ENCODE peak calls at places on chromosomes 12 and 14, in seven cellular contexts. X is fibroblast of pulmonary artery, S is endothelial cell, H is body of pancreas, N is heart right ventricle, C is cardiac muscle cell, J is fibroblast of mammary gland. T is an unnamed sample.

GRCh38 chr12:132176920-132177551 is 32.8 kb downstream of the NOC4L start:
- DNase-seq in N (no peak), H (no peak), S (no peak), C (no peak), J (no peak), X (no peak), T (no peak)

GRCh38 chr12:110079477-110080400 is 31.4 kb upstream of the C12orf76 start:
- DNase-seq in C (no peak), H (peak; percentile 18), J (no peak), S (no peak), X (peak; percentile 83), N (peak; percentile 32), T (no peak)

GRCh38 chr14:92144708-92145107 is 22.9 kb downstream of the CPSF2 start:
- DNase-seq in C (no peak), H (no peak), N (no peak), S (no peak), J (no peak), X (no peak), T (no peak)

GRCh38 chr14:61530896-61531295 is 164.4 kb upstream of the HIF1A start:
- DNase-seq in J (no peak), X (no peak), N (no peak), C (no peak), S (no peak), H (no peak), T (no peak)

GRCh38 chr14:81127785-81128184 is 93.0 kb downstream of the GTF2A1 start:
- DNase-seq in X (peak; percentile 51), N (no peak), H (no peak), J (peak; percentile 26), S (no peak), C (no peak), T (no peak)

GRCh38 chr14:59244581-59244980 is 56.1 kb downstream of the DAAM1 start:
- DNase-seq in S (no peak), J (no peak), H (no peak), X (no peak), N (no peak), C (no peak), T (no peak)

GRCh38 chr12:58269476-58269875 is 328.1 kb downstream of the ATP23 start:
- DNase-seq in C (no peak), S (no peak), J (no peak), H (no peak), N (no peak), X (peak; percentile 11), T (no peak)

GRCh38 chr12:27970981-27971489 is 1.5 kb downstream of the PTHLH start:
- DNase-seq in C (peak; percentile 14), X (no peak), S (no peak), H (no peak), J (no peak), N (peak; percentile 11), T (no peak)

GRCh38 chr12:118582863-118583262 is 206.5 kb downstream of the SUDS3 start:
- DNase-seq in H (no peak), S (no peak), N (no peak), C (no peak), X (no peak), J (no peak), T (no peak)

GRCh38 chr12:1373887-1374286 is 220.5 kb downstream of the FBXL14 start:
- DNase-seq in J (peak; percentile 89), X (peak; percentile 23), H (no peak), C (no peak), S (no peak), N (no peak), T (no peak)

GRCh38 chr12:119649202-119649808 is 18.6 kb upstream of the PRKAB1 start:
- DNase-seq in C (peak; percentile 2), X (peak; percentile 29), J (no peak), N (no peak), S (no peak), H (no peak), T (no peak)

GRCh38 chr14:99522025-99522401 is 40.8 kb downstream of the CCNK start:
- DNase-seq in H (no peak), C (no peak), N (no peak), X (no peak), J (no peak), S (no peak), T (peak; percentile 16)

GRCh38 chr12:70826156-70826555 is 94.4 kb downstream of the PTPRR start:
- DNase-seq in N (no peak), J (no peak), C (no peak), H (no peak), S (no peak), X (no peak), T (no peak)

GRCh38 chr14:59254146-59254910 is 65.9 kb downstream of the DAAM1 start:
- DNase-seq in H (peak; percentile 82), C (no peak), J (peak; percentile 96), S (no peak), X (peak; percentile 94), N (peak; percentile 89), T (no peak)

GRCh38 chr14:75811862-75812505 is 150.9 kb downstream of the TTLL5 start:
- DNase-seq in S (no peak), J (peak; percentile 63), H (peak; percentile 33), N (no peak), X (no peak), C (no peak), T (no peak)

GRCh38 chr14:92510972-92511371 is 2.6 kb upstream of the RIN3 start:
- DNase-seq in H (no peak), X (no peak), J (no peak), C (no peak), S (no peak), N (no peak), T (no peak)

GRCh38 chr14:100307215-100308111 is 1.2 kb upstream of the SLC25A29 start:
- DNase-seq in H (no peak), X (no peak), S (peak; percentile 47), N (no peak), J (no peak), C (peak; percentile 43), T (peak; percentile 54)

GRCh38 chr12:83197483-83197914 is 510.8 kb downstream of the TMTC2 start:
- DNase-seq in H (no peak), J (no peak), X (no peak), S (no peak), N (no peak), C (no peak), T (no peak)

GRCh38 chr12:63917864-63918742 is 73.6 kb downstream of the SRGAP1 start:
- DNase-seq in J (peak; percentile 99), N (no peak), S (no peak), C (no peak), X (peak; percentile 99), H (no peak), T (peak; percentile 23)

GRCh38 chr12:19778111-19778688 is 338.9 kb downstream of the AEBP2 start:
- DNase-seq in J (peak; percentile 64), C (no peak), S (no peak), N (no peak), X (peak; percentile 62), H (no peak), T (no peak)

GRCh38 chr12:19778822-19779221 is 339.5 kb downstream of the AEBP2 start:
- DNase-seq in S (no peak), X (peak; percentile 23), J (no peak), N (no peak), H (no peak), C (no peak), T (no peak)

GRCh38 chr12:19780460-19780859 is 341.2 kb downstream of the AEBP2 start:
- DNase-seq in X (no peak), H (no peak), C (no peak), S (no peak), J (no peak), N (no peak), T (no peak)

GRCh38 chr12:19783547-19784444 is 344.5 kb downstream of the AEBP2 start:
- DNase-seq in S (no peak), N (no peak), H (no peak), X (no peak), J (no peak), C (no peak), T (peak; percentile 69)

GRCh38 chr12:19779393-19780056 is 340.2 kb downstream of the AEBP2 start:
- DNase-seq in S (no peak), H (no peak), X (peak; percentile 35), C (peak; percentile 44), J (no peak), N (peak; percentile 46), T (peak; percentile 22)
- TF ChIP-seq CTCF in S (no peak), H (no peak), X (no peak), C (peak; percentile 1), J (no peak), N (peak; percentile 18), T (no peak)

GRCh38 chr12:66127695-66128094 is 2.9 kb downstream of the LLPH start:
- DNase-seq in C (no peak), N (no peak), J (no peak), X (peak; percentile 67), S (no peak), H (no peak), T (no peak)
- TF ChIP-seq CTCF in C (no peak), N (no peak), J (no peak), X (no peak), S (no peak), H (no peak), T (no peak)

GRCh38 chr12:88945041-88945732 is 364.9 kb upstream of the KITLG start:
- DNase-seq in J (no peak), C (no peak), H (no peak), X (peak; percentile 44), S (no peak), N (no peak), T (no peak)

GRCh38 chr12:88946377-88946997 is 366.2 kb upstream of the KITLG start:
- DNase-seq in N (peak; percentile 48), X (peak; percentile 80), J (peak; percentile 84), H (no peak), S (no peak), C (no peak), T (no peak)

GRCh38 chr12:88951177-88951576 is 370.9 kb upstream of the KITLG start:
- DNase-seq in S (no peak), N (no peak), C (no peak), H (no peak), J (no peak), X (no peak), T (no peak)

GRCh38 chr12:88944403-88944802 is 364.1 kb upstream of the KITLG start:
- DNase-seq in X (peak; percentile 74), N (no peak), C (no peak), J (peak; percentile 67), H (no peak), S (no peak), T (no peak)

GRCh38 chr12:88947486-88948043 is 367.3 kb upstream of the KITLG start:
- DNase-seq in X (no peak), S (no peak), H (no peak), J (no peak), C (no peak), N (no peak), T (no peak)
- TF ChIP-seq CTCF in X (peak; percentile 4), S (no peak), H (no peak), J (peak; percentile 28), C (no peak), N (no peak), T (peak; percentile 23)

GRCh38 chr12:108079731-108080130 is 49.4 kb upstream of the WSCD2 start:
- DNase-seq in N (no peak), H (no peak), C (no peak), S (no peak), J (no peak), X (no peak), T (no peak)

GRCh38 chr12:108082506-108082905 is 46.6 kb upstream of the WSCD2 start:
- DNase-seq in J (no peak), S (no peak), C (no peak), N (no peak), X (no peak), H (no peak), T (no peak)

GRCh38 chr12:108080363-108080762 is 48.7 kb upstream of the WSCD2 start:
- DNase-seq in J (no peak), C (no peak), S (no peak), N (no peak), H (no peak), X (no peak), T (no peak)

GRCh38 chr12:108078428-108078827 is 50.7 kb upstream of the WSCD2 start:
- DNase-seq in C (no peak), S (no peak), N (no peak), H (no peak), X (no peak), J (no peak), T (no peak)
- TF ChIP-seq CTCF in C (no peak), S (no peak), N (no peak), H (no peak), X (no peak), J (no peak), T (no peak)

T was measured in glutamatergic neuron.